ENCODE peak calls at places on chromosomes 3 and 15, in four cellular contexts. One of them, this sample, is unnamed.
A peak's percentile ranks its signal among the peaks of the same experiment; 100 is the strongest.

GRCh38 chr15:71571641-71572040 is 238.7 kb upstream of the NR2E3 start:
- DNase-seq in NCI-H774: no peak
- DNase-seq in LNCaP clone FGC: no peak
- DNase-seq in progenitor cell of endocrine pancreas: no peak
- DNase-seq in this sample: no peak

GRCh38 chr3:72448375-72448823 is 399.8 kb downstream of the SHQ1 start:
- DNase-seq in NCI-H774: no peak
- DNase-seq in LNCaP clone FGC: no peak
- DNase-seq in progenitor cell of endocrine pancreas: no peak
- DNase-seq in this sample: no peak

GRCh38 chr3:11154036-11154952 is at the start of gene HRH1:
- DNase-seq in NCI-H774: no peak
- DNase-seq in LNCaP clone FGC: no peak
- DNase-seq in progenitor cell of endocrine pancreas: peak; percentile 12
- DNase-seq in this sample: no peak

GRCh38 chr15:42084465-42085235 is 9.7 kb downstream of the PLA2G4D start:
- DNase-seq in NCI-H774: peak; percentile 63
- DNase-seq in LNCaP clone FGC: no peak
- DNase-seq in progenitor cell of endocrine pancreas: peak; percentile 62
- DNase-seq in this sample: peak; percentile 20

GRCh38 chr15:47184405-47185221 is 532.7 kb upstream of the SEMA6D start:
- DNase-seq in NCI-H774: peak; percentile 63
- DNase-seq in LNCaP clone FGC: no peak
- DNase-seq in progenitor cell of endocrine pancreas: peak; percentile 14
- DNase-seq in this sample: no peak

GRCh38 chr3:149134560-149134959 is 5.1 kb downstream of the HPS3 start:
- DNase-seq in NCI-H774: no peak
- DNase-seq in LNCaP clone FGC: peak; percentile 40
- DNase-seq in progenitor cell of endocrine pancreas: no peak
- DNase-seq in this sample: no peak

GRCh38 chr15:83973816-83974215 is 261.8 kb upstream of the GOLGA6L4 start:
- DNase-seq in NCI-H774: no peak
- DNase-seq in LNCaP clone FGC: no peak
- DNase-seq in progenitor cell of endocrine pancreas: no peak
- DNase-seq in this sample: no peak

GRCh38 chr3:52317601-52318000 is 1.5 kb downstream of the DNAH1 start:
- DNase-seq in NCI-H774: peak; percentile 40
- DNase-seq in LNCaP clone FGC: no peak
- DNase-seq in progenitor cell of endocrine pancreas: peak; percentile 45
- DNase-seq in this sample: peak; percentile 50

GRCh38 chr3:98574157-98574556 is 19.3 kb downstream of the CPOX start:
- DNase-seq in NCI-H774: no peak
- DNase-seq in LNCaP clone FGC: no peak
- DNase-seq in progenitor cell of endocrine pancreas: no peak
- DNase-seq in this sample: no peak

GRCh38 chr3:116707531-116707930 is 2.0 kb upstream of the TUSC7 start:
- DNase-seq in NCI-H774: no peak
- DNase-seq in LNCaP clone FGC: no peak
- DNase-seq in progenitor cell of endocrine pancreas: no peak
- DNase-seq in this sample: no peak

GRCh38 chr15:58864602-58865419 is 68.7 kb downstream of the SLTM start:
- DNase-seq in NCI-H774: no peak
- DNase-seq in LNCaP clone FGC: no peak
- DNase-seq in progenitor cell of endocrine pancreas: no peak
- DNase-seq in this sample: no peak

GRCh38 chr15:39782441-39783138 is at the start of gene FSIP1:
- DNase-seq in NCI-H774: peak; percentile 93
- DNase-seq in LNCaP clone FGC: peak; percentile 91
- DNase-seq in progenitor cell of endocrine pancreas: peak; percentile 89
- DNase-seq in this sample: peak; percentile 82

GRCh38 chr15:91471410-91471993 is 371.4 kb downstream of the SV2B start:
- DNase-seq in NCI-H774: no peak
- DNase-seq in LNCaP clone FGC: no peak
- DNase-seq in progenitor cell of endocrine pancreas: no peak
- DNase-seq in this sample: no peak

GRCh38 chr3:45656575-45657363 is 32.4 kb upstream of the SACM1L start:
- DNase-seq in NCI-H774: peak; percentile 44
- DNase-seq in LNCaP clone FGC: peak; percentile 85
- DNase-seq in progenitor cell of endocrine pancreas: peak; percentile 74
- DNase-seq in this sample: peak; percentile 17

GRCh38 chr3:41318520-41318919 is 119.2 kb downstream of the CTNNB1 start:
- DNase-seq in NCI-H774: no peak
- DNase-seq in LNCaP clone FGC: no peak
- DNase-seq in progenitor cell of endocrine pancreas: no peak
- DNase-seq in this sample: no peak

GRCh38 chr15:27492021-27492621 is 521.1 kb downstream of the GABRG3 start:
- DNase-seq in NCI-H774: no peak
- DNase-seq in LNCaP clone FGC: no peak
- DNase-seq in progenitor cell of endocrine pancreas: no peak
- DNase-seq in this sample: no peak

GRCh38 chr3:108953210-108953609 is 469 bp downstream of the GUCA1C start:
- DNase-seq in NCI-H774: no peak
- DNase-seq in LNCaP clone FGC: no peak
- DNase-seq in progenitor cell of endocrine pancreas: no peak
- DNase-seq in this sample: no peak

GRCh38 chr3:127754411-127755304 is 67.7 kb downstream of the MGLL start:
- DNase-seq in NCI-H774: no peak
- DNase-seq in LNCaP clone FGC: no peak
- DNase-seq in progenitor cell of endocrine pancreas: no peak
- DNase-seq in this sample: no peak

GRCh38 chr15:74790080-74790916 is 8.4 kb downstream of the CSK start:
- DNase-seq in NCI-H774: no peak
- DNase-seq in LNCaP clone FGC: no peak
- DNase-seq in progenitor cell of endocrine pancreas: no peak
- DNase-seq in this sample: no peak

GRCh38 chr3:155080692-155081091 is 573 bp downstream of the MME start:
- DNase-seq in NCI-H774: no peak
- DNase-seq in LNCaP clone FGC: no peak
- DNase-seq in progenitor cell of endocrine pancreas: no peak
- DNase-seq in this sample: no peak

GRCh38 chr15:83322061-83322460 is 37.6 kb upstream of the BNC1 start:
- DNase-seq in NCI-H774: no peak
- DNase-seq in LNCaP clone FGC: no peak
- DNase-seq in progenitor cell of endocrine pancreas: no peak
- DNase-seq in this sample: no peak

GRCh38 chr3:100216713-100217112 is 44.1 kb upstream of the TBC1D23 start:
- DNase-seq in NCI-H774: no peak
- DNase-seq in LNCaP clone FGC: no peak
- DNase-seq in progenitor cell of endocrine pancreas: no peak
- DNase-seq in this sample: no peak

GRCh38 chr15:42785569-42785968 is 48.6 kb upstream of the CDAN1 start:
- DNase-seq in NCI-H774: no peak
- DNase-seq in LNCaP clone FGC: no peak
- DNase-seq in progenitor cell of endocrine pancreas: no peak
- DNase-seq in this sample: no peak

GRCh38 chr3:119025390-119025789 is 9.3 kb downstream of the IGSF11 start:
- DNase-seq in NCI-H774: no peak
- DNase-seq in LNCaP clone FGC: no peak
- DNase-seq in progenitor cell of endocrine pancreas: no peak
- DNase-seq in this sample: no peak

GRCh38 chr15:25060472-25060803 is 105.7 kb downstream of the SNRPN start:
- DNase-seq in NCI-H774: no peak
- DNase-seq in LNCaP clone FGC: no peak
- DNase-seq in progenitor cell of endocrine pancreas: no peak
- DNase-seq in this sample: no peak

GRCh38 chr3:111227216-111227615 is 155.6 kb downstream of the NECTIN3 start:
- DNase-seq in NCI-H774: no peak
- DNase-seq in LNCaP clone FGC: no peak
- DNase-seq in progenitor cell of endocrine pancreas: no peak
- DNase-seq in this sample: no peak

GRCh38 chr15:65931221-65931620 is 61.9 kb downstream of the RAB11A start:
- DNase-seq in NCI-H774: no peak
- DNase-seq in LNCaP clone FGC: no peak
- DNase-seq in progenitor cell of endocrine pancreas: no peak
- DNase-seq in this sample: no peak

GRCh38 chr3:187025254-187025655 is 94.9 kb downstream of the ST6GAL1 start:
- DNase-seq in NCI-H774: no peak
- DNase-seq in LNCaP clone FGC: no peak
- DNase-seq in progenitor cell of endocrine pancreas: no peak
- DNase-seq in this sample: no peak

GRCh38 chr3:172447611-172448579 is at the start of gene GHSR:
- DNase-seq in NCI-H774: no peak
- DNase-seq in LNCaP clone FGC: no peak
- DNase-seq in progenitor cell of endocrine pancreas: no peak
- DNase-seq in this sample: no peak

This sample was measured in SHP77 treated with DMSO at 0.1 percent for 48 hours.